ENCODE peak calls at places on chromosomes 12 and 14, in five cellular contexts. B, J, I, S and H are unnamed samples.
A peak's percentile ranks its signal among the peaks of the same experiment; 100 is the strongest.

GRCh38 chr14:89255852-89256251 is 161.2 kb downstream of the FOXN3 start:
- DNase-seq in B (no peak), J (no peak), I (no peak), S (no peak), H (no peak)

GRCh38 chr14:58455593-58456265 is 28.2 kb downstream of the KIAA0586 start:
- DNase-seq in B (no peak), J (no peak), I (no peak), S (peak; percentile 24), H (peak; percentile 92)

GRCh38 chr12:12405882-12406281 is 49.0 kb downstream of the BORCS5 start:
- DNase-seq in B (no peak), J (no peak), I (no peak), S (no peak), H (no peak)

GRCh38 chr14:98167253-98167652 is 1104.7 kb downstream of the BCL11B start:
- DNase-seq in B (no peak), J (no peak), I (no peak), S (no peak), H (no peak)

GRCh38 chr12:101455685-101456084 is 19.5 kb upstream of the SPIC start:
- DNase-seq in B (no peak), J (no peak), I (no peak), S (no peak), H (no peak)

GRCh38 chr12:116838395-116838794 is 42.8 kb downstream of the HRK start:
- DNase-seq in B (no peak), J (no peak), I (no peak), S (no peak), H (no peak)

GRCh38 chr14:20556500-20557211 is 4.2 kb downstream of the RNASE9 start:
- DNase-seq in B (no peak), J (no peak), I (no peak), S (no peak), H (peak; percentile 11)

GRCh38 chr12:93526786-93527428 is 45.6 kb upstream of the SOCS2 start:
- DNase-seq in B (no peak), J (no peak), I (no peak), S (peak; percentile 96), H (peak; percentile 82)

GRCh38 chr14:103526247-103526913 is 2.6 kb upstream of the TRMT61A start:
- DNase-seq in B (no peak), J (no peak), I (no peak), S (no peak), H (no peak)

GRCh38 chr14:67409461-67409860 is 2.5 kb downstream of the PLEK2 start:
- DNase-seq in B (no peak), J (no peak), I (no peak), S (no peak), H (peak; percentile 58)

GRCh38 chr12:121794532-121795028 is 1.1 kb upstream of the RHOF start:
- DNase-seq in B (no peak), J (no peak), I (no peak), S (no peak), H (no peak)

GRCh38 chr12:122413516-122414404 is 8.7 kb downstream of the CLIP1 start:
- DNase-seq in B (no peak), J (no peak), I (no peak), S (no peak), H (no peak)

GRCh38 chr14:103731481-103731880 is 15.9 kb downstream of the ZFYVE21 start:
- DNase-seq in B (no peak), J (no peak), I (no peak), S (no peak), H (no peak)

GRCh38 chr12:20024194-20024593 is 344.1 kb upstream of the PDE3A start:
- DNase-seq in B (no peak), J (no peak), I (no peak), S (no peak), H (no peak)

GRCh38 chr14:104596927-104597351 is 7.6 kb downstream of the TMEM179 start:
- DNase-seq in B (no peak), J (no peak), I (no peak), S (no peak), H (no peak)

GRCh38 chr12:112906712-112907414 is at the start of gene OAS1:
- DNase-seq in B (no peak), J (peak; percentile 74), I (peak; percentile 48), S (peak; percentile 22), H (peak; percentile 52)

GRCh38 chr12:109910969-109911348 is 10.9 kb downstream of the TCHP start:
- DNase-seq in B (no peak), J (no peak), I (peak; percentile 26), S (peak; percentile 20), H (peak; percentile 23)

GRCh38 chr12:71694099-71694820 is 8.4 kb downstream of the TMEM19 start:
- DNase-seq in B (no peak), J (peak; percentile 61), I (peak; percentile 37), S (no peak), H (peak; percentile 84)

GRCh38 chr12:32647275-32647674 is 31.8 kb upstream of the DNM1L start:
- DNase-seq in B (no peak), J (no peak), I (no peak), S (no peak), H (no peak)

GRCh38 chr14:92800012-92800411 is 5.9 kb downstream of the GOLGA5 start:
- DNase-seq in B (no peak), J (no peak), I (no peak), S (no peak), H (no peak)

GRCh38 chr14:59482471-59483331 is 1.5 kb downstream of the L3HYPDH start:
- DNase-seq in B (no peak), J (no peak), I (no peak), S (peak; percentile 95), H (peak; percentile 94)

GRCh38 chr12:46743471-46743870 is 82.3 kb downstream of the SLC38A4 start:
- DNase-seq in B (no peak), J (no peak), I (no peak), S (no peak), H (no peak)

GRCh38 chr14:53004976-53005375 is 54.1 kb upstream of the FERMT2 start:
- DNase-seq in B (no peak), J (no peak), I (no peak), S (peak; percentile 26), H (no peak)

GRCh38 chr14:37587881-37588666 is 7.0 kb downstream of the FOXA1 start:
- DNase-seq in B (no peak), J (no peak), I (no peak), S (no peak), H (peak; percentile 26)

GRCh38 chr14:37587438-37587837 is 7.6 kb downstream of the FOXA1 start:
- DNase-seq in B (no peak), J (no peak), I (no peak), S (no peak), H (no peak)

GRCh38 chr14:37585971-37586759 is 8.9 kb downstream of the FOXA1 start:
- DNase-seq in B (no peak), J (no peak), I (no peak), S (no peak), H (peak; percentile 58)

GRCh38 chr14:37588667-37588955 is 6.4 kb downstream of the FOXA1 start:
- DNase-seq in B (no peak), J (no peak), I (no peak), S (no peak), H (peak; percentile 53)

DNA sequence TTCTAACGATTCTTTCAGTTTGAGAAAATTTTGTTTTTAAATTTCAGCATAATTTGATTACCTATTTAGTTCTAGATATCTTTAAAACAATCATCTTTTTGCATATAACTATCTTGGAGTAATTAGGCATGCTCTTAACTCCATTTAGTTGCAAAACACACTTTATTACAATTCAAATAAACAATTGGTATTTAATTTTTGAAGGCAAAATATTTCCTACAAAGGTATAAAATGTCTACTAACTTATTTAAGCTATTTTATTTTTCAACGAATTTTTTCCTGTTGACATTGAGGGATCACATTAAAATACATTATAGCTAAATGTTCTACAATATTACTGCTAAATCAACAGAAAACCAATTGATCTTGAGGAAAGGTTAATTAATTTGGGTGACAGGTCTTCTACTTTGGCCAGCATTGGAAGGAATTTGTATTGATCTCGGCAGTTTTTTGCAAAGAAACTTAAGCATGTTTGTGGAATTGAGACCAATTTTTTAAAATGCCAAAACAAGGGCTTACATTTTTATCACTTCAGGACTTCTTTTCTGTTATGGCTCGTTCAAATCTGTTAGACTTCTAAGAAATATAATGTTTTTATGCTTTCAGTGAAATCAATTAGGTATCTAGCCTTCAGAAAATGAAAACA is 8.1 kb downstream of the FOXA1 start:
- DNase-seq in B (no peak), J (no peak), I (no peak), S (no peak), H (peak; percentile 39)
- H3K4me3 ChIP-seq in B (peak overlapping the region; percentile 60), J (no peak overlapping the region), I (no peak overlapping the region), S (no peak overlapping the region), H (no peak overlapping the region)

DNA sequence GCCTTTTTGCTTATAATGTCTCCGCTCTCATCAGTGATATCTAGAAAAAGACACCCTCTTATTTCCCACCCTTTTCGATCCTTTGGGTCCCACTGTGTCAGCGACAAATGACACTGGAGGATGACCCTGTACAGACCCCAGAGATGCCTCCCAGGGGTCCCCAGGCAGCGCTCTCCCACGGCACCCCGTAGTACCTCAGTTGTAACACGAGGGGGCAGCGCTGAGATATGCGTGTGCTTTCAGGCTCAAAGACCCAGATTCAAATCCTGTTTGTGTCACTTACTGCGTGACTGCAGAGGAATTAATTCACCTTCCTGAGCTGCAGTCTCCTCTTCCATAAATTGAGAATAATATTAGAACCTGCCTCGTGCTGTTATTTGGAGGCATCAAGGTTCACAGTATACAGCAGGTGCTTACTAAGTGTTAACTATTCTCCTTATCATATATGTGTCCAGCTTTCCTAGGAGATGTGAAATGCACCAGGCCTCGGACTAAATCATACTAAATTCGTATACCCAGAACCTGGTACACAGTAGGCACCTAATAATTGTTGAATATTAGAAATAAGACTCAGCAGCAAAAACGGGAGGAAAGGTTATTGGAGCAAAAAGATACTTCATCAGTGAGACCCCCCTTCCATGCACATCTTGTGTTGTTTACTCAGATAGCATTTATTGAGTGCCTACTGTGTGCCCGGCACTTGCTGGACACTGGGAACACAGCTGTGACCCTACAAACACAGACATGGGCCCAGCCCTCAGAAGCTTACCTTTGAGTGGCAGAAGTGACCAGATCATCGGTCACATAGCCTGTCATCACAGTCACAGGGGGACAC is 99.9 kb downstream of the PHETA1 start:
- DNase-seq in B (no peak), J (no peak), I (no peak), S (no peak), H (no peak)
- TF ChIP-seq CTCF in B (peak; percentile 29), J (peak; percentile 45), I (peak; percentile 61), S (peak; percentile 33), H (peak; percentile 55)

DNA sequence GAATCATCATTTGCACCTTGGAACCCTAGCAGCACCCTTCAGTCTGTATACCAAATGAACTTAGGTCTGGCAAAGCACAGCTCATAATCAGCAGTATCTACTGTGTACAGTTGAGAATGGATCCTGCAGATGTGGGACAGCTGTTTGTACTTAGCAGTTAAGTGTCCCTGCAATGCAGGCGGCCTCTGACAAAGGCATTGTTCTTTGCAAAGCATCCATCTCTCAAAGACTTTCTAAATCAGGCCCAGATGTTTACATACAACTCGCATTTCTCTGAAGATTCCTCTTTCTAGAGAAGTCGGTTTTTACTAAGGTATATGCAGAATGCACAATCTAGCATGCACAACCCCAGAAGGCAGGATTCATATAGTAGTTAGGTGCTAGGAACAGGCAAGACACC is 170.5 kb upstream of the RBM19 start:
- DNase-seq in B (no peak), J (no peak), I (no peak), S (no peak), H (no peak)
- H3K27me3 ChIP-seq in B (no peaks in the 10 kb centered on the region), J (no peaks in the 10 kb centered on the region), I (no peaks in the 10 kb centered on the region), S (peaks cover 2% of the 10 kb centered on the region), H (no peaks in the 10 kb centered on the region)

GRCh38 chr14:99252443-99252939 is 19.5 kb downstream of the BCL11B start:
- DNase-seq in B (no peak), J (no peak), I (no peak), S (no peak), H (no peak)
- H3K4me3 ChIP-seq in B (no peak overlapping the region), J (no peak overlapping the region), I (no peak overlapping the region), S (no peak overlapping the region), H (no peak overlapping the region)